ENCODE peak calls at places on chromosomes 7 and 10, in four cellular contexts. S, N, T and X are unnamed samples.

GRCh38 chr7:151629873-151630272 is 110.2 kb upstream of the RHEB start:
- DNase-seq in S (no peak), N (no peak), T (no peak), X (no peak)

GRCh38 chr10:111076191-111076681 is 593 bp upstream of the ADRA2A start:
- DNase-seq in S (peak), N (peak), T (peak), X (peak)

GRCh38 chr7:35255909-35256876 is 2.3 kb upstream of the TBX20 start:
- DNase-seq in S (no peak), N (no peak), T (no peak), X (no peak)

GRCh38 chr10:98074315-98074911 is 44.0 kb upstream of the CRTAC1 start:
- DNase-seq in S (peak), N (no peak), T (peak), X (peak)

GRCh38 chr10:104447331-104447730 is 93.7 kb downstream of the CFAP58 start:
- DNase-seq in S (peak), N (no peak), T (no peak), X (no peak)

GRCh38 chr10:79196470-79197461 is 128.0 kb downstream of the ZMIZ1 start:
- DNase-seq in S (peak), N (no peak), T (peak), X (peak)

GRCh38 chr7:131424219-131424822 is 96.6 kb downstream of the MKLN1 start:
- DNase-seq in S (peak), N (peak), T (peak), X (peak)

GRCh38 chr10:121135512-121135911 is 284.4 kb downstream of the WDR11 start:
- DNase-seq in S (no peak), N (no peak), T (no peak), X (no peak)

GRCh38 chr7:130831817-130832481 is 97.9 kb upstream of the KLF14 start:
- DNase-seq in S (peak), N (no peak), T (peak), X (peak)

GRCh38 chr10:125057158-125058001 is 103.0 kb downstream of the CTBP2 start:
- DNase-seq in S (peak), N (no peak), T (peak), X (peak)